ENCODE peak calls at places on chromosome X, in five cellular contexts. U is CD4-positive, alpha-beta memory T cell; Z is mammary epithelial cell; S is aorta; F is MM.1S. G is an unnamed sample.
A peak's percentile ranks its signal among the peaks of the same experiment; 100 is the strongest.

GRCh38 chrX:10381218-10381617 is 224.4 kb downstream of the CLCN4 start:
- DNase-seq in Z (peak; percentile 44), S (no peak), U (no peak), F (no peak), G (no peak)

GRCh38 chrX:7071390-7071789 is 76.1 kb upstream of the STS start:
- DNase-seq in F (no peak), U (no peak), Z (no peak), S (no peak), G (no peak)

GRCh38 chrX:25034889-25035288 is 19.1 kb upstream of the ARX start:
- DNase-seq in Z (no peak), U (no peak), S (no peak), F (no peak), G (no peak)

GRCh38 chrX:134607523-134607922 is 50.7 kb downstream of the PLAC1 start:
- DNase-seq in F (no peak), Z (no peak), U (no peak), S (no peak), G (no peak)

GRCh38 chrX:2397648-2398340 is 103.0 kb downstream of the DHRSX start:
- DNase-seq in S (no peak), F (no peak), U (no peak), Z (peak; percentile 37), G (no peak)

GRCh38 chrX:9561199-9561598 is 96.3 kb downstream of the TBL1X start:
- DNase-seq in Z (no peak), U (no peak), S (no peak), F (no peak), G (no peak)

GRCh38 chrX:131614241-131614640 is 70.4 kb downstream of the OR13H1 start:
- DNase-seq in U (no peak), S (no peak), Z (no peak), F (no peak), G (no peak)

GRCh38 chrX:40108084-40108958 is 10.6 kb upstream of the BCOR start:
- DNase-seq in S (peak; percentile 87), U (no peak), F (no peak), Z (no peak), G (peak; percentile 65)

GRCh38 chrX:14398725-14399124 is 130.6 kb upstream of the GLRA2 start:
- DNase-seq in F (no peak), Z (peak; percentile 93), S (no peak), U (no peak), G (peak; percentile 65)

GRCh38 chrX:39689374-39690104 is 408.2 kb downstream of the BCOR start:
- DNase-seq in S (no peak), F (no peak), U (no peak), Z (no peak), G (no peak)

GRCh38 chrX:107450823-107451509 is 1.5 kb downstream of the FRMPD3 start:
- DNase-seq in Z (no peak), S (no peak), F (no peak), U (no peak), G (no peak)

GRCh38 chrX:22686138-22686541 is 313.6 kb upstream of the DDX53 start:
- DNase-seq in S (no peak), U (no peak), Z (no peak), F (no peak), G (no peak)

GRCh38 chrX:76454456-76454927 is 27.0 kb downstream of the MAGEE1 start:
- DNase-seq in F (peak; percentile 44), S (no peak), Z (peak; percentile 23), U (peak; percentile 32), G (peak; percentile 3)

GRCh38 chrX:115535844-115536243 is 25.1 kb upstream of the PLS3 start:
- DNase-seq in Z (no peak), S (no peak), F (no peak), U (no peak), G (no peak)

GRCh38 chrX:123310112-123310511 is 126.0 kb downstream of the GRIA3 start:
- DNase-seq in U (no peak), S (no peak), F (no peak), Z (no peak), G (no peak)
- H3K4me1 ChIP-seq in U (no peaks in the 10 kb centered on the region), S (no peaks in the 10 kb centered on the region), F (no peaks in the 10 kb centered on the region), Z (no peaks in the 10 kb centered on the region), G (no peaks in the 10 kb centered on the region)

GRCh38 chrX:46838482-46838857 is 1.6 kb downstream of the RP2 start:
- DNase-seq in F (no peak), U (no peak), S (no peak), Z (no peak), G (no peak)
- H3K4me3 ChIP-seq in F (peak overlapping the region; percentile 78), U (no peak overlapping the region), S (no peak overlapping the region), Z (peak overlapping the region; percentile 81), G (no peak overlapping the region)

DNA sequence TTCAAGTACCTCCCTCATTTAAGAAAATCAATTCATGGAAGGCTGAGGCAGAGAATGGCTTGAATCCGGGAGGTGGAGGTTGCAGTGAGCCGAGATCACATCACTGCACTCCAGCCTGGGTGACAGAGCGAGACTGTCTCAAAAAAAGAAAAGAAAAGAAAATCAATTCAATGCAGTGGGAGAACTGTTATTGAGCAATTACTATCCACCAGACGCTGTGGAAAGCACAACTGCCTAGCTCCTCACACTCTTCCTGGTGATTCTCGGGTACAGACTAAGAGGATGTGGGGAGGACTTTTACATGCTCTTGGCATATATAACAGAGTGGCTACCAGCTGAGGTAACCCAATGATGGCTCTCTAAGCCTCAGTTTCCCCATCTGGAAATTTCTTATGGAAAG is 2.7 kb upstream of the TMSB4X start:
- DNase-seq in Z (no peak), F (no peak), U (no peak), S (no peak), G (no peak)
- H3K4me1 ChIP-seq in Z (peaks cover 7% of the 10 kb centered on the region), F (peaks cover 2% of the 10 kb centered on the region), U (peaks cover 37% of the 10 kb centered on the region), S (no peaks in the 10 kb centered on the region), G (no peaks in the 10 kb centered on the region)

DNA sequence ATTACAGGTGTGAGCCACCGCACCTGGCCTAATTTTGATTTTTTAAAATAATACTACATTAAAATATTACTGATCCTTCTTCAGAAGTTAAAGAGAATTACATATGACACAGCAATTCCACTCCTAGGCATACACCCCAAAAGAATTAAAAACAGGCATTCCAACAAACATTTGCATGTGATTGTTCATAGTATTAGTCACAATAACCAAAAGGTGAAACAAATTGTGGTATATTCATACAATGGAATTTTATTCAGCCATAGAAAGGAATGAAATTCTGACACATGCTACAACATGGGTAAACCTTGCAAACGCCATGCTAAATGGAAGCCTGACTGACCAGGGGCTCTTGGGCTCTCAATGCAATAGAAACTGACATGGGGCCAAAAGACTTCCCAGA is 62.2 kb upstream of the S100G start:
- DNase-seq in U (no peak), F (no peak), S (no peak), Z (peak; percentile 52), G (no peak)
- H3K4me3 ChIP-seq in U (no peak overlapping the region), F (no peak overlapping the region), S (no peak overlapping the region), Z (no peak overlapping the region), G (no peak overlapping the region)

GRCh38 chrX:152202886-152203285 is 64.5 kb upstream of the MAGEA10 start:
- DNase-seq in S (no peak), Z (no peak), U (no peak), F (no peak), G (no peak)

GRCh38 chrX:152204919-152205318 is 66.5 kb upstream of the MAGEA10 start:
- DNase-seq in U (no peak), F (no peak), Z (no peak), S (no peak), G (no peak)

DNA sequence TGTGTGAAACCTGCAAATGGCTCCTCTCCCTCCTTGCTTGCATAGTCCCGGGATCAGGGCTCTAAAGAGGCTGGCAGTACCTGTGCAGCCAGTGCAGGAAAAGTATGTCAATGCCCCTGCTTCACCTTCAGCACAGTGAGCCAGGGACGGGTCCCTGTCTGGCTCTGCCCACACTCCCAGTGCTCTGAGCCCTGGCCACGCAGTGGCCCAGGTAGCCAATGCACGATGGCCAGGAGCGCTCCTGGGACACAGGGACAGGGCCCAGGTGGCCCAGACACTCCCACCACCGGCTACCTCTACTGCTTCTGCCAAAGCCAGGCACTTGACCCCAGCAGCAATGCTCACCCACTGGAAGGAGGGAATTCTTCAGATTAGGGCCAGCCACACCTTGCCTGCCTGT is 68.0 kb upstream of the MAGEA10 start:
- DNase-seq in Z (no peak), F (no peak), U (no peak), S (no peak), G (no peak)
- H3K4me1 ChIP-seq in Z (no peaks in the 10 kb centered on the region), F (no peaks in the 10 kb centered on the region), U (no peaks in the 10 kb centered on the region), S (no peaks in the 10 kb centered on the region), G (no peaks in the 10 kb centered on the region)

GRCh38 chrX:374566-374965 is 12.1 kb downstream of the PPP2R3B start:
- DNase-seq in U (no peak), F (no peak), S (no peak), Z (no peak), G (no peak)
- H3K4me3 ChIP-seq in U (no peak overlapping the region), F (no peak overlapping the region), S (no peak overlapping the region), Z (no peak overlapping the region), G (no peak overlapping the region)